ENCODE peak calls at places on chromosome 22, in ten cellular contexts. One of them, this sample, is unnamed.

GRCh38 chr22:38811241-38811640 is 17.3 kb upstream of the DNAL4 start:
- DNase-seq in fibroblast of the aortic adventitia: no peak
- DNase-seq in brain microvascular endothelial cell: no peak
- DNase-seq in nephron progenitor cell: no peak
- DNase-seq in endodermal cell: no peak
- DNase-seq in esophagus squamous epithelium: no peak
- DNase-seq in RWPE1: no peak
- DNase-seq in AG09309: no peak
- DNase-seq in fibroblast of pulmonary artery: no peak
- DNase-seq in GM12865: no peak
- DNase-seq in this sample: no peak

GRCh38 chr22:39017596-39018365 is 3.1 kb upstream of the APOBEC3D start:
- DNase-seq in AG09309: no peak
- DNase-seq in RWPE1: no peak
- DNase-seq in esophagus squamous epithelium: no peak
- DNase-seq in endodermal cell: peak
- DNase-seq in nephron progenitor cell: no peak
- DNase-seq in GM12865: no peak
- DNase-seq in brain microvascular endothelial cell: no peak
- DNase-seq in fibroblast of the aortic adventitia: no peak
- DNase-seq in fibroblast of pulmonary artery: no peak
- DNase-seq in this sample: no peak

GRCh38 chr22:42939451-42939881 is 75.5 kb downstream of the PACSIN2 start:
- DNase-seq in GM12865: no peak
- DNase-seq in endodermal cell: peak
- DNase-seq in esophagus squamous epithelium: no peak
- DNase-seq in RWPE1: no peak
- DNase-seq in AG09309: no peak
- DNase-seq in nephron progenitor cell: no peak
- DNase-seq in brain microvascular endothelial cell: no peak
- DNase-seq in fibroblast of pulmonary artery: no peak
- DNase-seq in fibroblast of the aortic adventitia: peak
- DNase-seq in this sample: peak

GRCh38 chr22:41598081-41598480 is 8.4 kb upstream of the PMM1 start:
- DNase-seq in nephron progenitor cell: no peak
- DNase-seq in RWPE1: peak
- DNase-seq in fibroblast of pulmonary artery: peak
- DNase-seq in AG09309: no peak
- DNase-seq in endodermal cell: no peak
- DNase-seq in esophagus squamous epithelium: no peak
- DNase-seq in GM12865: no peak
- DNase-seq in brain microvascular endothelial cell: peak
- DNase-seq in fibroblast of the aortic adventitia: peak
- DNase-seq in this sample: no peak

GRCh38 chr22:48939441-48940265 is 888.0 kb downstream of the BRD1 start:
- DNase-seq in GM12865: no peak
- DNase-seq in endodermal cell: peak
- DNase-seq in AG09309: no peak
- DNase-seq in brain microvascular endothelial cell: no peak
- DNase-seq in RWPE1: no peak
- DNase-seq in fibroblast of the aortic adventitia: no peak
- DNase-seq in fibroblast of pulmonary artery: no peak
- DNase-seq in nephron progenitor cell: no peak
- DNase-seq in esophagus squamous epithelium: no peak
- DNase-seq in this sample: no peak

GRCh38 chr22:44667829-44668189 is 34.2 kb upstream of the PRR5 start:
- DNase-seq in fibroblast of the aortic adventitia: no peak
- DNase-seq in brain microvascular endothelial cell: no peak
- DNase-seq in nephron progenitor cell: no peak
- DNase-seq in GM12865: no peak
- DNase-seq in fibroblast of pulmonary artery: no peak
- DNase-seq in esophagus squamous epithelium: no peak
- DNase-seq in RWPE1: no peak
- DNase-seq in AG09309: no peak
- DNase-seq in endodermal cell: peak
- DNase-seq in this sample: no peak

GRCh38 chr22:41099036-41099435 is 6.6 kb downstream of the EP300 start:
- DNase-seq in GM12865: no peak
- DNase-seq in esophagus squamous epithelium: no peak
- DNase-seq in fibroblast of the aortic adventitia: no peak
- DNase-seq in fibroblast of pulmonary artery: no peak
- DNase-seq in nephron progenitor cell: no peak
- DNase-seq in AG09309: no peak
- DNase-seq in endodermal cell: no peak
- DNase-seq in brain microvascular endothelial cell: no peak
- DNase-seq in RWPE1: no peak
- DNase-seq in this sample: no peak

GRCh38 chr22:29225422-29226090 is 19.9 kb downstream of the EMID1 start:
- DNase-seq in esophagus squamous epithelium: no peak
- DNase-seq in AG09309: no peak
- DNase-seq in brain microvascular endothelial cell: no peak
- DNase-seq in RWPE1: no peak
- DNase-seq in fibroblast of pulmonary artery: peak
- DNase-seq in nephron progenitor cell: no peak
- DNase-seq in fibroblast of the aortic adventitia: no peak
- DNase-seq in GM12865: no peak
- DNase-seq in endodermal cell: peak
- DNase-seq in this sample: no peak

GRCh38 chr22:27303718-27304117 is 497.8 kb downstream of the MN1 start:
- DNase-seq in fibroblast of the aortic adventitia: no peak
- DNase-seq in GM12865: no peak
- DNase-seq in nephron progenitor cell: no peak
- DNase-seq in brain microvascular endothelial cell: no peak
- DNase-seq in AG09309: no peak
- DNase-seq in fibroblast of pulmonary artery: no peak
- DNase-seq in RWPE1: no peak
- DNase-seq in esophagus squamous epithelium: no peak
- DNase-seq in endodermal cell: no peak
- DNase-seq in this sample: no peak

GRCh38 chr22:30196867-30197336 is 49.7 kb downstream of the LIF start:
- DNase-seq in brain microvascular endothelial cell: no peak
- DNase-seq in GM12865: no peak
- DNase-seq in fibroblast of pulmonary artery: no peak
- DNase-seq in AG09309: no peak
- DNase-seq in endodermal cell: no peak
- DNase-seq in esophagus squamous epithelium: no peak
- DNase-seq in fibroblast of the aortic adventitia: no peak
- DNase-seq in nephron progenitor cell: no peak
- DNase-seq in RWPE1: no peak
- DNase-seq in this sample: no peak

GRCh38 chr22:30667092-30667485 is 586 bp downstream of the DUSP18 start:
- DNase-seq in nephron progenitor cell: no peak
- DNase-seq in GM12865: no peak
- DNase-seq in endodermal cell: no peak
- DNase-seq in fibroblast of pulmonary artery: no peak
- DNase-seq in RWPE1: no peak
- DNase-seq in esophagus squamous epithelium: no peak
- DNase-seq in fibroblast of the aortic adventitia: peak
- DNase-seq in AG09309: no peak
- DNase-seq in brain microvascular endothelial cell: no peak
- DNase-seq in this sample: no peak

GRCh38 chr22:35742342-35743100 is 24.8 kb downstream of the APOL5 start:
- DNase-seq in nephron progenitor cell: no peak
- DNase-seq in RWPE1: peak
- DNase-seq in esophagus squamous epithelium: no peak
- DNase-seq in GM12865: no peak
- DNase-seq in fibroblast of the aortic adventitia: peak
- DNase-seq in brain microvascular endothelial cell: peak
- DNase-seq in AG09309: peak
- DNase-seq in endodermal cell: no peak
- DNase-seq in fibroblast of pulmonary artery: peak
- DNase-seq in this sample: no peak

GRCh38 chr22:22010358-22010757 is 27.8 kb upstream of the TOP3B start:
- DNase-seq in RWPE1: no peak
- DNase-seq in GM12865: no peak
- DNase-seq in brain microvascular endothelial cell: no peak
- DNase-seq in fibroblast of pulmonary artery: no peak
- DNase-seq in fibroblast of the aortic adventitia: no peak
- DNase-seq in AG09309: no peak
- DNase-seq in nephron progenitor cell: no peak
- DNase-seq in esophagus squamous epithelium: no peak
- DNase-seq in endodermal cell: no peak
- DNase-seq in this sample: no peak

GRCh38 chr22:23216331-23217170 is 36.2 kb downstream of the BCR start:
- DNase-seq in fibroblast of the aortic adventitia: no peak
- DNase-seq in GM12865: peak
- DNase-seq in RWPE1: no peak
- DNase-seq in AG09309: no peak
- DNase-seq in nephron progenitor cell: no peak
- DNase-seq in endodermal cell: no peak
- DNase-seq in esophagus squamous epithelium: no peak
- DNase-seq in fibroblast of pulmonary artery: no peak
- DNase-seq in brain microvascular endothelial cell: no peak
- DNase-seq in this sample: no peak

GRCh38 chr22:47335958-47336357 is 573.5 kb downstream of the TBC1D22A start:
- DNase-seq in AG09309: no peak
- DNase-seq in fibroblast of pulmonary artery: no peak
- DNase-seq in nephron progenitor cell: no peak
- DNase-seq in fibroblast of the aortic adventitia: no peak
- DNase-seq in GM12865: no peak
- DNase-seq in brain microvascular endothelial cell: no peak
- DNase-seq in endodermal cell: no peak
- DNase-seq in esophagus squamous epithelium: no peak
- DNase-seq in RWPE1: no peak
- DNase-seq in this sample: no peak
- TF ChIP-seq CTCF in AG09309: no peak
- TF ChIP-seq CTCF in fibroblast of pulmonary artery: no peak
- TF ChIP-seq CTCF in nephron progenitor cell: no peak
- TF ChIP-seq CTCF in fibroblast of the aortic adventitia: no peak
- TF ChIP-seq CTCF in GM12865: no peak
- TF ChIP-seq CTCF in brain microvascular endothelial cell: no peak
- TF ChIP-seq CTCF in endodermal cell: no peak
- TF ChIP-seq CTCF in esophagus squamous epithelium: no peak
- TF ChIP-seq CTCF in RWPE1: no peak
- TF ChIP-seq CTCF in this sample: no peak

DNA sequence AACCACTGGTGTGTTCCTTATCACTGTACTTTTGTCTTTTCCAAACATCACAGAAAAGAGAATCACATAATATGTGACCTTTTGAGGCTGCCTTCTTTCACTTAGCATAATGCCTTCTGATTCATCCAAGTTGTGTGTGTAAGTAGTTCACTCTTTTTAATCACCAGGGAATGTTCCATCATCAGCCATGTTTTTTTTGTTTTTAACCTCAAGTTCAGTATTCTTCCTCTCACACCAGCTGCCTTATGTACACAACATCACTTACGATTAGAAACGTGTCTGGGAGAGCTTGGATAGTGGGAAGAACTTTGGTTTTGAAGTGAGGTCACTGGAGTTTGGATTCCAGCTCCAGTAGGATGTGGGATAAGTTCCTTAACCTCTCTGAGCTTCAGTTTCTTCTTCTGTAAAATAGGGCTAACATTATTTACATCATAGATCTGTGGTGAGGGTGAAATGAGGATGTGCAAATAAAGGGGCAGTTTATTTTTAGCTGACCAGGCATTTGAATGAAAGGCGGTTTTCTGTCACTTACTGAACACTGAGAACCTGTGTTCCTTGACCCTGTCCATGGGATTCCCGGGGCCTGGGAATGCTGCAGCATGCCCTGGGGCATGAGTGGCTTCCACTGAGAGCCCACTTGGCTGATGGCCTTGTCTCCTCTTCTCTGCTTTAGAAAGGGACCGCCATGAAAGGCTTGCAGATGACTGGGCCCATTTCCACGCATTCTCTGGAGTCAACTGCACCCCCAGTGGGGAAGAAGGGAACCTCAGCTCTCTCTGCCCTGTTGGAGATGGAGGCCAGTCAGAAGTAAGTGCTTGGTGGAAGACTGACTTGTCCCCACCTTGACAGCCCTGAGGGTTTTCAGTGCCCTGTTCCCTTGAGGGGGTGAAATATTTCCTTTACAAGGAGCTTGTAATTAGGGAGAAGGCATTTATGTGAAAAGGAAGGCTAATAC is 92.6 kb downstream of the DEPDC5 start:
- DNase-seq in esophagus squamous epithelium: no peak
- DNase-seq in fibroblast of pulmonary artery: peak
- DNase-seq in fibroblast of the aortic adventitia: peak
- DNase-seq in AG09309: no peak
- DNase-seq in brain microvascular endothelial cell: peak
- DNase-seq in GM12865: peak
- DNase-seq in RWPE1: no peak
- DNase-seq in nephron progenitor cell: no peak
- DNase-seq in endodermal cell: peak
- DNase-seq in this sample: peak
- TF ChIP-seq CTCF in esophagus squamous epithelium: no peak
- TF ChIP-seq CTCF in fibroblast of pulmonary artery: peak
- TF ChIP-seq CTCF in fibroblast of the aortic adventitia: peak
- TF ChIP-seq CTCF in AG09309: peak
- TF ChIP-seq CTCF in brain microvascular endothelial cell: peak
- TF ChIP-seq CTCF in GM12865: peak
- TF ChIP-seq CTCF in RWPE1: no peak
- TF ChIP-seq CTCF in nephron progenitor cell: no peak
- TF ChIP-seq CTCF in endodermal cell: peak
- TF ChIP-seq CTCF in this sample: no peak

DNA sequence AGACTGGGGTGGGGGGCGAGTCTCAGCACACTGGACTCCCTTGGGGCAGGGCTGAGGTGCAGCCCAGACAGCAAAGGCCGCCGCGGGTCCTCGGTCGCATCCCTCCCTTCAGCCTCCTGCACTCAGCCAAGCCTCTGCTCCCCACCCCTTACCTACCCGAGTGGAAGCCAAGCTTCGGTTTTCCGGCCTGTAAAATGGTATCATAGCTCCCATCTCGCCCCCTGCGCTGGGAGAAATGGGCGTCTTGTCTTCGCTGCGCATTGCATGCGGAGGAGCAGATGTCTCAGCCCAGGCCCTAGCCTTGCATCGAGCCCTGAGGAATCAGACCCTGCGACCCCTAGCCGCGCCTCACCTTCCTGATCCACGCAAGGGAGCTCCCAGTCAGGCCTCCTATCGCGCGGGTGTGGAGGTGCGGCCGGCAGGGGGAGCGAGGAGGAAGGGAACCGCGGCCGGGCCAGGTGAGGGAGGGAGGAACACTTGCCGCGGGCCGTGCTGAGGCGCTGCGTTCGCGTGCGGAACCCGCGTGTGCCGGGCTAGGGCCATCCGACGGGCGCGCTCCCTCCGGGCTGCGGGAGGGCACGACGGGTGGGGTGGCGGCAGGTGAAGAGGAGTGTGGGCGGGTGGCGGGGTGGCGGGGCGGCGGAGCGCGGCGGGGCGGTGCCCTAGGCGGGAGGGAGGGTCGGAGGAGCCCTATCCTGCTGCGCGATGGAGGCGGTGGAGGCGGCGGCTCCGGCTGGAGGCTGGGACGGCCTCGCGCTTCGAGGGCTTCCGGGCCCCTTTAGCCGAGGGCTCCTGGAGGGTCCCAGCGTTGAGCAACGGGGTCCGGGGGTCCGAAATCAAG is 4.1 kb upstream of the TBX1 start:
- DNase-seq in fibroblast of pulmonary artery: no peak
- DNase-seq in RWPE1: peak
- DNase-seq in brain microvascular endothelial cell: no peak
- DNase-seq in endodermal cell: peak
- DNase-seq in esophagus squamous epithelium: no peak
- DNase-seq in GM12865: peak
- DNase-seq in AG09309: no peak
- DNase-seq in fibroblast of the aortic adventitia: no peak
- DNase-seq in nephron progenitor cell: peak
- DNase-seq in this sample: peak
- TF ChIP-seq CTCF in fibroblast of pulmonary artery: peak
- TF ChIP-seq CTCF in RWPE1: peak
- TF ChIP-seq CTCF in brain microvascular endothelial cell: peak
- TF ChIP-seq CTCF in endodermal cell: peak
- TF ChIP-seq CTCF in esophagus squamous epithelium: peak
- TF ChIP-seq CTCF in GM12865: peak
- TF ChIP-seq CTCF in AG09309: peak
- TF ChIP-seq CTCF in fibroblast of the aortic adventitia: peak
- TF ChIP-seq CTCF in nephron progenitor cell: peak
- TF ChIP-seq CTCF in this sample: peak

GRCh38 chr22:49979587-49980264 is 19.2 kb downstream of the PIM3 start:
- DNase-seq in nephron progenitor cell: peak
- DNase-seq in brain microvascular endothelial cell: peak
- DNase-seq in GM12865: peak
- DNase-seq in RWPE1: no peak
- DNase-seq in fibroblast of the aortic adventitia: peak
- DNase-seq in fibroblast of pulmonary artery: peak
- DNase-seq in endodermal cell: peak
- DNase-seq in AG09309: no peak
- DNase-seq in esophagus squamous epithelium: no peak
- DNase-seq in this sample: peak
- TF ChIP-seq CTCF in nephron progenitor cell: peak
- TF ChIP-seq CTCF in brain microvascular endothelial cell: peak
- TF ChIP-seq CTCF in GM12865: peak
- TF ChIP-seq CTCF in RWPE1: peak
- TF ChIP-seq CTCF in fibroblast of the aortic adventitia: peak
- TF ChIP-seq CTCF in fibroblast of pulmonary artery: peak
- TF ChIP-seq CTCF in endodermal cell: peak
- TF ChIP-seq CTCF in AG09309: peak
- TF ChIP-seq CTCF in esophagus squamous epithelium: peak
- TF ChIP-seq CTCF in this sample: peak